ENCODE peak calls at places on chromosomes 6 and 20, in seven cellular contexts. P is H7, B is left lung, M is astrocyte of the spinal cord, T is NCI-H2029 treated with DMSO at 0.1 percent for 48 hours, S is kidney, J is B cell. X is an unnamed sample.

GRCh38 chr20:52269327-52269726 is 77.7 kb upstream of the ZFP64 start:
- DNase-seq in P (no peak), B (no peak), M (no peak), T (no peak), S (no peak), J (no peak), X (no peak)

GRCh38 chr6:128672023-128672422 is 151.6 kb upstream of the PTPRK start:
- DNase-seq in P (no peak), B (no peak), M (no peak), T (no peak), S (no peak), J (no peak), X (no peak)

GRCh38 chr20:14491436-14491835 is 154.0 kb upstream of the FLRT3 start:
- DNase-seq in P (no peak), B (no peak), M (no peak), T (no peak), S (no peak), J (no peak), X (no peak)

GRCh38 chr6:133837801-133838349 is 51.0 kb upstream of the TCF21 start:
- DNase-seq in P (peak), B (peak), M (peak), T (peak), S (peak), J (peak), X (no peak)

GRCh38 chr20:14193885-14194284 is 143.5 kb downstream of the FLRT3 start:
- DNase-seq in P (peak), B (no peak), M (no peak), T (no peak), S (no peak), J (no peak), X (no peak)

GRCh38 chr6:90241229-90241873 is 55.3 kb downstream of the BACH2 start:
- DNase-seq in P (peak), B (no peak), M (no peak), T (no peak), S (no peak), J (no peak), X (no peak)

GRCh38 chr20:23334111-23334510 is 16.5 kb upstream of the NXT1 start:
- DNase-seq in P (no peak), B (no peak), M (no peak), T (no peak), S (no peak), J (no peak), X (no peak)

GRCh38 chr20:1629321-1629720 is 9.5 kb upstream of the SIRPB1 start:
- DNase-seq in P (no peak), B (no peak), M (no peak), T (no peak), S (no peak), J (no peak), X (no peak)

GRCh38 chr6:85015396-85015990 is 251.1 kb upstream of the TBX18 start:
- DNase-seq in P (peak), B (peak), M (peak), T (no peak), S (peak), J (no peak), X (no peak)

GRCh38 chr6:114342086-114342825 is 567 bp downstream of the HS3ST5 start:
- DNase-seq in P (peak), B (peak), M (no peak), T (no peak), S (peak), J (peak), X (no peak)

GRCh38 chr6:113842165-113842564 is 15.0 kb upstream of the MARCKS start:
- DNase-seq in P (no peak), B (no peak), M (peak), T (no peak), S (no peak), J (no peak), X (no peak)

GRCh38 chr20:22106308-22106938 is 401.0 kb downstream of the PAX1 start:
- DNase-seq in P (peak), B (no peak), M (peak), T (peak), S (no peak), J (no peak), X (no peak)

GRCh38 chr6:26322645-26323482 is 42.1 kb upstream of the BTN3A2 start:
- DNase-seq in P (peak), B (peak), M (peak), T (peak), S (no peak), J (no peak), X (no peak)

GRCh38 chr6:25054469-25054868 is 118.7 kb upstream of the RIPOR2 start:
- DNase-seq in P (no peak), B (no peak), M (peak), T (no peak), S (no peak), J (no peak), X (no peak)

GRCh38 chr20:63083831-63084562 is 77.2 kb upstream of the BHLHE23 start:
- DNase-seq in P (peak), B (peak), M (no peak), T (no peak), S (peak), J (no peak), X (peak)

GRCh38 chr6:31764239-31764638 is 1.8 kb downstream of the SAPCD1 start:
- DNase-seq in P (peak), B (no peak), M (no peak), T (no peak), S (peak), J (no peak), X (no peak)

GRCh38 chr6:43378631-43379030 is 9.2 kb upstream of the ZNF318 start:
- DNase-seq in P (no peak), B (no peak), M (no peak), T (peak), S (no peak), J (no peak), X (no peak)

GRCh38 chr6:49826743-49827406 is 39.5 kb downstream of the CRISP1 start:
- DNase-seq in P (no peak), B (no peak), M (no peak), T (no peak), S (no peak), J (no peak), X (no peak)

GRCh38 chr20:50014570-50015562 is 32.1 kb downstream of the SNAI1 start:
- DNase-seq in P (peak), B (no peak), M (no peak), T (no peak), S (no peak), J (peak), X (no peak)

GRCh38 chr20:45392733-45393132 is 14.6 kb upstream of the TP53TG5 start:
- DNase-seq in P (no peak), B (no peak), M (no peak), T (no peak), S (no peak), J (no peak), X (no peak)

GRCh38 chr6:139759086-139759485 is 384.6 kb upstream of the CITED2 start:
- DNase-seq in P (no peak), B (no peak), M (no peak), T (no peak), S (no peak), J (no peak), X (no peak)

GRCh38 chr20:36682311-36682710 is 36.3 kb upstream of the SLA2 start:
- DNase-seq in P (no peak), B (no peak), M (no peak), T (no peak), S (no peak), J (no peak), X (no peak)

GRCh38 chr20:39289831-39290230 is 327.7 kb downstream of the DHX35 start:
- DNase-seq in P (no peak), B (no peak), M (no peak), T (no peak), S (no peak), J (no peak), X (no peak)

GRCh38 chr6:31383149-31383548 is 20.2 kb upstream of the MICA start:
- DNase-seq in P (no peak), B (no peak), M (no peak), T (no peak), S (no peak), J (no peak), X (no peak)

GRCh38 chr6:134813146-134813545 is 136.8 kb downstream of the ALDH8A1 start:
- DNase-seq in P (no peak), B (no peak), M (peak), T (no peak), S (no peak), J (no peak), X (no peak)

GRCh38 chr20:764255-764654 is 4.0 kb downstream of the SLC52A3 start:
- DNase-seq in P (no peak), B (no peak), M (no peak), T (no peak), S (no peak), J (no peak), X (no peak)

GRCh38 chr6:5767471-5767870 is 239.3 kb downstream of the NRN1 start:
- DNase-seq in P (no peak), B (no peak), M (no peak), T (no peak), S (no peak), J (no peak), X (no peak)

GRCh38 chr20:6122873-6123649 is at the start of gene FERMT1:
- DNase-seq in P (peak), B (peak), M (peak), T (peak), S (peak), J (peak), X (no peak)

GRCh38 chr20:444862-445426 is 17.4 kb downstream of the TBC1D20 start:
- DNase-seq in P (no peak), B (no peak), M (peak), T (no peak), S (no peak), J (no peak), X (no peak)

GRCh38 chr20:58715709-58716475 is 23.3 kb downstream of the NPEPL1 start:
- DNase-seq in P (peak), B (peak), M (no peak), T (no peak), S (peak), J (no peak), X (peak)

GRCh38 chr6:142693446-142693845 is 251.5 kb downstream of the HIVEP2 start:
- DNase-seq in P (no peak), B (no peak), M (peak), T (no peak), S (no peak), J (no peak), X (no peak)

GRCh38 chr6:136525586-136526195 is 24.5 kb downstream of the MAP7 start:
- DNase-seq in P (no peak), B (no peak), M (no peak), T (no peak), S (no peak), J (no peak), X (no peak)

GRCh38 chr6:101605874-101606273 is 212.4 kb downstream of the GRIK2 start:
- DNase-seq in P (no peak), B (no peak), M (peak), T (no peak), S (no peak), J (no peak), X (no peak)

GRCh38 chr6:54830216-54830615 is 16.4 kb upstream of the FAM83B start:
- DNase-seq in P (no peak), B (no peak), M (no peak), T (no peak), S (no peak), J (no peak), X (no peak)

GRCh38 chr6:90648873-90649272 is 62.0 kb upstream of the MAP3K7 start:
- DNase-seq in P (no peak), B (no peak), M (no peak), T (no peak), S (no peak), J (no peak), X (no peak)

GRCh38 chr20:5400164-5400762 is 83.5 kb upstream of the PROKR2 start:
- DNase-seq in P (peak), B (no peak), M (peak), T (no peak), S (no peak), J (no peak), X (no peak)

GRCh38 chr6:56524891-56525703 is 117.6 kb downstream of the DST start:
- DNase-seq in P (no peak), B (no peak), M (peak), T (no peak), S (no peak), J (no peak), X (no peak)

X was measured in chondrocyte.